ENCODE peak calls at places on chromosomes 5 and 9, in five cellular contexts. H is small intestine; J is stimulated activated CD4-positive, alpha-beta T cell treated with anti-CD3 and anti-CD28 coated beads, Interleukin-12 subunit alpha, Interleukin-12 subunit beta, amount 100 ng/mL, for 24 hours; P is uterus; I is progenitor cell of endocrine pancreas. G is an unnamed sample.

GRCh38 chr5:114010362-114010761 is 351.5 kb upstream of the KCNN2 start:
- DNase-seq in I (no peak), P (peak), H (no peak), J (no peak), G (no peak)

GRCh38 chr9:135339378-135339973 is 140.1 kb upstream of the PPP1R26 start:
- DNase-seq in J (no peak), I (no peak), P (peak), H (no peak), G (no peak)

GRCh38 chr5:68334550-68334880 is 119.0 kb downstream of the PIK3R1 start:
- DNase-seq in J (no peak), P (no peak), I (no peak), H (no peak), G (no peak)

GRCh38 chr9:28024616-28025147 is 451.4 kb upstream of the C9orf72 start:
- DNase-seq in J (no peak), P (no peak), H (no peak), I (no peak), G (no peak)

GRCh38 chr5:103424008-103424407 is 138.6 kb downstream of the NUDT12 start:
- DNase-seq in P (no peak), H (no peak), J (no peak), I (no peak), G (no peak)

GRCh38 chr9:132631280-132631679 is 38.5 kb downstream of the DDX31 start:
- DNase-seq in J (no peak), P (no peak), H (no peak), I (no peak), G (no peak)

GRCh38 chr5:172672696-172673095 is 31.6 kb downstream of the NEURL1B start:
- DNase-seq in H (no peak), J (no peak), P (no peak), I (no peak), G (no peak)

GRCh38 chr5:151477106-151477505 is 29.7 kb downstream of the SLC36A1 start:
- DNase-seq in J (no peak), P (no peak), I (no peak), H (no peak), G (no peak)

GRCh38 chr9:136328011-136328621 is 777 bp downstream of the GPSM1 start:
- DNase-seq in I (no peak), P (no peak), H (no peak), J (no peak), G (no peak)

GRCh38 chr5:3381206-3381825 is 214.3 kb upstream of the IRX1 start:
- DNase-seq in J (no peak), I (no peak), H (no peak), P (no peak), G (no peak)

GRCh38 chr5:132272341-132273210 is 15.1 kb downstream of the PDLIM4 start:
- DNase-seq in J (peak), H (peak), I (peak), P (peak), G (peak)

GRCh38 chr9:125815568-125815967 is 68.4 kb downstream of the PBX3 start:
- DNase-seq in I (no peak), P (no peak), H (no peak), J (no peak), G (no peak)

GRCh38 chr9:93676310-93677054 is 100.1 kb downstream of the PHF2 start:
- DNase-seq in P (peak), H (no peak), I (no peak), J (no peak), G (no peak)

GRCh38 chr5:123786411-123786810 is 274.4 kb downstream of the CSNK1G3 start:
- DNase-seq in J (no peak), P (no peak), I (no peak), H (no peak), G (no peak)

GRCh38 chr9:126291925-126292324 is 34.7 kb upstream of the MVB12B start:
- DNase-seq in H (no peak), P (no peak), J (no peak), I (no peak), G (no peak)

GRCh38 chr5:104909803-104910202 is 1347.2 kb upstream of the NUDT12 start:
- DNase-seq in J (no peak), H (no peak), P (no peak), I (no peak), G (no peak)

GRCh38 chr9:128275198-128276007 is at the start of gene GOLGA2:
- DNase-seq in I (peak), P (peak), J (no peak), H (peak), G (peak)

GRCh38 chr5:93622240-93622885 is 39.3 kb downstream of the NR2F1 start:
- DNase-seq in H (peak), I (no peak), J (no peak), P (peak), G (no peak)

G was measured in neuronal stem cell.